ENCODE peak calls at places on chromosomes 13 and 19, in seven cellular contexts. V, G, E, R, N, K and Y are unnamed samples.

GRCh38 chr13:36919206-36919832 is 719 bp downstream of the SMAD9 start:
- DNase-seq in R (peak; percentile 74), E (no peak), V (peak; percentile 37), G (peak; percentile 37), K (peak; percentile 76), N (peak; percentile 75), Y (no peak)

GRCh38 chr19:17829855-17830566 is 8.7 kb upstream of the INSL3 start:
- DNase-seq in E (no peak), V (peak; percentile 72), G (peak; percentile 53), N (peak; percentile 96), R (peak; percentile 58), K (peak; percentile 94), Y (no peak)

GRCh38 chr13:71759506-71760225 is 107.3 kb downstream of the DACH1 start:
- DNase-seq in N (no peak), K (peak; percentile 53), E (no peak), R (no peak), G (peak; percentile 47), V (peak; percentile 44), Y (no peak)

GRCh38 chr13:99356216-99357089 is 49.3 kb upstream of the GPR183 start:
- DNase-seq in N (no peak), G (peak; percentile 92), K (no peak), R (peak; percentile 17), V (no peak), E (peak; percentile 94), Y (no peak)

GRCh38 chr19:39424934-39425333 is 10.8 kb downstream of the RPS16 start:
- DNase-seq in E (no peak), R (no peak), V (no peak), N (peak; percentile 19), G (no peak), K (no peak), Y (no peak)

GRCh38 chr13:45872574-45872973 is 21.0 kb upstream of the SIAH3 start:
- DNase-seq in G (no peak), R (no peak), N (peak; percentile 58), E (no peak), K (no peak), V (no peak), Y (no peak)

GRCh38 chr19:13078897-13079541 is 23.6 kb downstream of the LYL1 start:
- DNase-seq in N (no peak), K (peak; percentile 15), G (peak; percentile 20), R (no peak), V (no peak), E (no peak), Y (no peak)

GRCh38 chr13:113862766-113863510 is 938 bp downstream of the GAS6 start:
- DNase-seq in E (peak; percentile 30), V (no peak), R (peak; percentile 72), G (peak; percentile 42), N (peak; percentile 56), K (peak; percentile 78), Y (no peak)

GRCh38 chr19:52237197-52237596 is 32.2 kb upstream of the ZNF766 start:
- DNase-seq in R (no peak), N (no peak), V (no peak), E (no peak), K (no peak), G (no peak), Y (no peak)

DNA sequence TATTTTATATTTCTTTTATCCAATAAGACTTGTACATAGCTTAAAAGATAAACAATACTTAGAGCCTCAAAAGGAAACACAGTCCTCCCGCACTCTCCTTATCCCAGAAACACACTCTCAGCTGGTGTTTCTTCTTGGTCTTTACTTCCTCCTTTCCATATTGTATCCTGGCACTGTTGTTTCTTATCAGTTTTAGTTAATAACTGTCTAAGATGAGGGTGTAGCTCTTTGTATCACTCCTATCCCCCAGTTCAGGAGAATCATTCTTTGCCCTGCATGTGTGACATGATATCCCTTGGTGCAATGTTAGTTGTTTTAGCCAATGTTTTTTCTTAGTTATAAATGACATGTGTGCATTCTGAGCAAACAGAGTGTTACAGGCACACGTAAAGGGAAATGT is 52.2 kb downstream of the ARHGEF7 start:
- DNase-seq in V (no peak), R (no peak), G (no peak), K (no peak), E (peak; percentile 65), N (no peak), Y (no peak)
- H3K27ac ChIP-seq in V (no peak overlapping the region), R (no peak overlapping the region), G (no peak overlapping the region), K (no peak overlapping the region), E (no peak overlapping the region), N (no peak overlapping the region), Y (no peak overlapping the region)

DNA sequence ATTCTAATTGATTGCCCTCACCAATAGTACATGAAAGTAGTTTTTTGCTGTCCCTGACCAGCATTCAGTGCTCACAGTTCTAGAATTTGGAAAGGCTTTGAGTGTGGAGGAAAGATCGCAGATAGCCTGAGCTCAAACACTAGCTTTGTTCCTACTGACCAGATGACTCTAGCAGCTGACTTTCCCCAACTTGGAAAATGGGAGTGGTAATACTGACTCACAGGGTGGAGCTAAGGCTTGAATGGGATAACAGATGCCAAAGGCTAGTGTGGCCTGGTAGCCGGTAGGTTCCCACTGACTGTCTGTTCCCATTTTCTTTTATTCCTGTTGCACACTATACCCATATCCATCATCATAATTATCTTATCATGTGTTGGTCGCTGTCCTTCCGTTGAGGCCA is 3.7 kb downstream of the ZSCAN22 start:
- DNase-seq in N (no peak), R (peak; percentile 90), V (no peak), K (peak; percentile 30), E (peak; percentile 22), G (peak; percentile 75), Y (no peak)
- H3K4me2 ChIP-seq in N (no peak overlapping the region), R (no peak overlapping the region), V (no peak overlapping the region), K (no peak overlapping the region), E (no peak overlapping the region), G (no peak overlapping the region), Y (no peak overlapping the region)

GRCh38 chr13:55361141-55361540 is 1779.6 kb upstream of the PRR20A start:
- DNase-seq in K (no peak), V (no peak), R (no peak), E (no peak), N (no peak), G (no peak), Y (no peak)
- H3K27ac ChIP-seq in K (no peak overlapping the region), V (no peak overlapping the region), R (no peak overlapping the region), E (no peak overlapping the region), N (no peak overlapping the region), G (no peak overlapping the region), Y (no peak overlapping the region)

GRCh38 chr13:110479648-110480047 is 81.9 kb downstream of the RAB20 start:
- DNase-seq in E (no peak), V (no peak), N (no peak), R (no peak), G (no peak), K (no peak), Y (no peak)

GRCh38 chr13:110477711-110478245 is 83.7 kb downstream of the RAB20 start:
- DNase-seq in K (no peak), R (no peak), V (no peak), E (peak; percentile 13), N (no peak), G (no peak), Y (no peak)

GRCh38 chr13:110479215-110479545 is 82.3 kb downstream of the RAB20 start:
- DNase-seq in G (no peak), E (no peak), R (no peak), N (no peak), K (no peak), V (no peak), Y (no peak)

GRCh38 chr13:110480161-110480560 is 81.4 kb downstream of the RAB20 start:
- DNase-seq in V (no peak), K (no peak), R (no peak), N (no peak), E (no peak), G (no peak), Y (no peak)

DNA sequence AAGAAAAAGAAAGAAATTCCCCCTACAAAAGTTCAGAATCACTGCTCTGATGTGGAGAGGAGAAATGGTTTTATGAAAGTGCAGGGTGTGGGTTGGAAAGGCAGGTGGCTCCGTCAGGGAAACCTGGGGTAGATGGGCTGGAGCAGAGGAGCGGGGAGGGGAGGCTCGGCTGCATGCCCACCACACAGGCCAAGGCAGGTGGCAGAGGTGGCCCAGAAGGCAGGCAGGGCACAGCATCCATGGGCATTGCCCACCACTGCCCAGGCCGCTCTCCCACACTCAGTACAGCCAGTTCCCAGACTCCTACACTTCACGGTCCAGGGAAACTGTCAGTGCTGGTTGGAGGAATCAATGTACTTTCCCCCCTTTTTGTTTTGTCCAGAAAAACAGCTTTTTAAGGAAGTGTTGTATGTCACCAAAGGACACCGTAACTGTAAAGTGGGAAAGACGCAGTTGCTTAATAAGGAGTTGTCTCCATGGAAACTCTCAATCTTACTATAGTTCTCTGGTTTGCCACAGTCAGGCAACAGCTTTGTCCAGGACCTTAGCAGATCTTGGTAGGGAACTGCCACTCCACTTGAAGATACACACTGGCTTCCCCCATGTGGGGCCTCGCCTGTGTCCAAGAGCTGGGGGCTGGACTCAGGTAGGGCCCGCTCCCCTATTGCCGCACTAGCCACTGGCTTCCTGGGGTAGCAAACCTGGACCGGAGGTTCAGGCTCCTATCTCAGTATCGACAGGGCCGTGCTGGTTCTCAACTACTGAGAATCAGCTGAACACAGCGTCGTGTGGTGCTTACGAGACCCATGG is 82.9 kb downstream of the RAB20 start:
- DNase-seq in V (no peak), K (no peak), R (no peak), G (no peak), E (no peak), N (no peak), Y (no peak)
- H3K4me2 ChIP-seq in V (no peak overlapping the region), K (no peak overlapping the region), R (no peak overlapping the region), G (no peak overlapping the region), E (no peak overlapping the region), N (no peak overlapping the region), Y (no peak overlapping the region)

DNA sequence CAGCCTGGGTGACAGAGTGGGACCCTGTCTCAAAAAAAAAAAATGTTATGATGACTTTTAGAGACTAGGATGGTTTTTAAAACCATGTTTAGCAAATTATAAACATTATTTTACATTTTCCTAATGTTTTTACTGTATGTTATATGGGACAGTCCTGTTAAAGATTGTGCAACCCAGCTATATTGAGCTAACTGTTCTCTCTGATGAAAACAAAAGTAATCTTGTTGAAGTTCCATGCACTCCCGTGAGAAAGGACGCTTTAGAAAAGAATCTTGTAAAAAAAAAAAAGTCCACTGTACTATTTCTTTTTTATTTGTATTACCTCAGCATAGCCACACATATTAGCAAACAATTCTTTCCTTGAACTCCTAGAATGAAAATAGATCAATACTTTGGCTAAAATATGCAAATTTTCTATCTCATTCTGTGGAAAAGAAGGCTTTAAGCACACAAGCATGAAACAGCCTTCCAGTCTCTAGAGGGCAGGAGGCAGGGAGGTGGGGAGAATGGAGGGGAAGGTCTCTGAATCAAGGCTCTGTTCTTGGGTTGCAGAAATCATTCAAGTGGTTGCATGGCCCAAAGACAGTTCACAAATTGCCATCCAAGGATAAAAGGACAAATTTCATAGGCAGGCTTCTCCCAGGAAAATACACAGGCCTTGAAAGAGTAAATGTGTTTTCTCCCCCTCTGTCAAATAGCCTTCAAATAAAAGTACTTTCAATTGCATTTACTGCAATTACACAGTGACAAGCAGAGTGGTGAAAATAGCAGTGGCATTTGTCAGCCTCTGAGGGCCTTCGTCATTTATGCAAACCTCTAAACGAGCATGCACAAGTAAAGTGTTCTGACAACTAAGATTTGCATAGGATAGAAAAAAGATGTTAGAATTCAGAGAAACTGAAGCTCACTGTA is 451.0 kb downstream of the DCT start:
- DNase-seq in V (no peak), E (no peak), K (no peak), N (no peak), R (no peak), G (no peak), Y (no peak)
- H3K27ac ChIP-seq in V (no peak overlapping the region), E (no peak overlapping the region), K (no peak overlapping the region), N (no peak overlapping the region), R (no peak overlapping the region), G (no peak overlapping the region), Y (no peak overlapping the region)